ENCODE peak calls at places on chromosome 18, in eight cellular contexts. F, Z, T, P, M, B, E and J are unnamed samples.

GRCh38 chr18:78496095-78496494 is 483.5 kb upstream of the SALL3 start:
- DNase-seq in F (no peak), Z (no peak), T (no peak), P (no peak), M (no peak), B (no peak), E (no peak), J (no peak)

GRCh38 chr18:27214831-27215230 is 29.7 kb upstream of the CHST9 start:
- DNase-seq in F (no peak), Z (no peak), T (no peak), P (no peak), M (no peak), B (no peak), E (no peak), J (no peak)

GRCh38 chr18:69736731-69737130 is 210.9 kb downstream of the CD226 start:
- DNase-seq in F (no peak), Z (no peak), T (no peak), P (no peak), M (no peak), B (no peak), E (no peak), J (no peak)

GRCh38 chr18:2979871-2980606 is 32.9 kb downstream of the LPIN2 start:
- DNase-seq in F (no peak), Z (peak), T (no peak), P (no peak), M (peak), B (no peak), E (no peak), J (no peak)

GRCh38 chr18:48826806-48827205 is 124.0 kb downstream of the SMAD7 start:
- DNase-seq in F (no peak), Z (peak), T (no peak), P (no peak), M (no peak), B (no peak), E (no peak), J (no peak)

GRCh38 chr18:42765225-42765624 is 350.3 kb downstream of the RIT2 start:
- DNase-seq in F (no peak), Z (no peak), T (no peak), P (no peak), M (no peak), B (no peak), E (no peak), J (no peak)

GRCh38 chr18:37419866-37420265 is 145.7 kb downstream of the CELF4 start:
- DNase-seq in F (no peak), Z (no peak), T (no peak), P (no peak), M (no peak), B (no peak), E (no peak), J (no peak)

GRCh38 chr18:4004176-4004829 is 450.8 kb downstream of the DLGAP1 start:
- DNase-seq in F (no peak), Z (no peak), T (peak), P (no peak), M (no peak), B (peak), E (no peak), J (no peak)

GRCh38 chr18:74694436-74694835 is 96.8 kb downstream of the ZNF407 start:
- DNase-seq in F (no peak), Z (peak), T (no peak), P (no peak), M (no peak), B (no peak), E (no peak), J (no peak)

GRCh38 chr18:49631146-49631866 is 69.4 kb downstream of the LIPG start:
- DNase-seq in F (no peak), Z (no peak), T (no peak), P (no peak), M (no peak), B (no peak), E (no peak), J (no peak)

GRCh38 chr18:9737814-9738160 is 29.7 kb downstream of the RAB31 start:
- DNase-seq in F (no peak), Z (peak), T (no peak), P (no peak), M (no peak), B (no peak), E (no peak), J (no peak)

GRCh38 chr18:46097853-46098615 is at the start of gene ATP5F1A:
- DNase-seq in F (peak), Z (peak), T (peak), P (peak), M (peak), B (peak), E (peak), J (peak)

GRCh38 chr18:2988041-2988794 is 24.7 kb downstream of the LPIN2 start:
- DNase-seq in F (no peak), Z (no peak), T (peak), P (no peak), M (peak), B (peak), E (no peak), J (no peak)

GRCh38 chr18:68660355-68661183 is 54.3 kb downstream of the TMX3 start:
- DNase-seq in F (no peak), Z (no peak), T (peak), P (no peak), M (peak), B (peak), E (no peak), J (no peak)

GRCh38 chr18:25544872-25545271 is 192.9 kb upstream of the ZNF521 start:
- DNase-seq in F (no peak), Z (no peak), T (no peak), P (no peak), M (no peak), B (no peak), E (no peak), J (no peak)

GRCh38 chr18:49875155-49875554 is 61.8 kb upstream of the ACAA2 start:
- DNase-seq in F (no peak), Z (no peak), T (no peak), P (no peak), M (no peak), B (no peak), E (no peak), J (no peak)

GRCh38 chr18:48541026-48541746 is 2.4 kb downstream of the CTIF start:
- DNase-seq in F (no peak), Z (peak), T (peak), P (peak), M (peak), B (peak), E (peak), J (no peak)

GRCh38 chr18:62281684-62282083 is 43.4 kb upstream of the TNFRSF11A start:
- DNase-seq in F (no peak), Z (no peak), T (peak), P (no peak), M (peak), B (peak), E (no peak), J (no peak)

GRCh38 chr18:26454616-26455015 is 93.7 kb downstream of the KCTD1 start:
- DNase-seq in F (no peak), Z (no peak), T (no peak), P (no peak), M (no peak), B (no peak), E (no peak), J (no peak)

GRCh38 chr18:11993264-11993916 is 12.1 kb downstream of the IMPA2 start:
- DNase-seq in F (no peak), Z (no peak), T (no peak), P (no peak), M (no peak), B (no peak), E (no peak), J (no peak)

GRCh38 chr18:73079920-73080319 is 212.1 kb upstream of the NETO1 start:
- DNase-seq in F (no peak), Z (no peak), T (no peak), P (no peak), M (no peak), B (no peak), E (no peak), J (no peak)

GRCh38 chr18:41767960-41768359 is 187.1 kb upstream of the PIK3C3 start:
- DNase-seq in F (no peak), Z (no peak), T (peak), P (no peak), M (peak), B (peak), E (no peak), J (no peak)

GRCh38 chr18:8717011-8717770 is 11.8 kb downstream of the MTCL1 start:
- DNase-seq in F (no peak), Z (no peak), T (no peak), P (no peak), M (no peak), B (no peak), E (no peak), J (no peak)

GRCh38 chr18:48295586-48296311 is 113.4 kb downstream of the ZBTB7C start:
- DNase-seq in F (no peak), Z (no peak), T (peak), P (no peak), M (peak), B (no peak), E (no peak), J (no peak)

GRCh38 chr18:75130591-75131274 is 78.2 kb downstream of the PTGR3 start:
- DNase-seq in F (no peak), Z (no peak), T (no peak), P (no peak), M (no peak), B (no peak), E (no peak), J (no peak)

GRCh38 chr18:39969813-39970494 is 1985.1 kb upstream of the PIK3C3 start:
- DNase-seq in F (no peak), Z (no peak), T (peak), P (no peak), M (peak), B (no peak), E (no peak), J (no peak)

GRCh38 chr18:62175521-62175920 is 11.3 kb downstream of the PIGN start:
- DNase-seq in F (no peak), Z (no peak), T (no peak), P (no peak), M (no peak), B (no peak), E (no peak), J (no peak)

GRCh38 chr18:70693196-70693595 is 404.4 kb downstream of the SOCS6 start:
- DNase-seq in F (no peak), Z (no peak), T (no peak), P (no peak), M (no peak), B (no peak), E (no peak), J (no peak)